ENCODE peak calls at places on chromosomes 4 and X, in ten cellular contexts. H is astrocyte of the spinal cord, G is GM10248, F is NCI-H2029 treated with DMSO at 0.1 percent for 48 hours, X is activated gamma-delta T cell, P is NCI-H1092 treated with DMSO at 0.1 percent for 48 hours, K is EH, E is AG04449, Q is adipocyte, D is H1. V is an unnamed sample.

GRCh38 chrX:150478496-150479492 is 89.6 kb upstream of the MTM1 start:
- DNase-seq in P (no peak), E (no peak), D (no peak), F (no peak), H (no peak), G (no peak), X (no peak), Q (no peak), K (no peak), V (no peak)

GRCh38 chrX:17861496-17862011 is 456 bp upstream of the RAI2 start:
- DNase-seq in F (no peak), H (no peak), X (no peak), D (no peak), G (no peak), P (no peak), E (no peak), Q (no peak), K (no peak), V (no peak)

GRCh38 chr4:88018471-88018870 is 11.0 kb downstream of the PKD2 start:
- DNase-seq in K (peak; percentile 78), D (no peak), X (no peak), G (no peak), Q (peak; percentile 33), F (no peak), H (peak; percentile 51), E (no peak), P (no peak), V (no peak)

GRCh38 chr4:112416464-112416863 is 99.5 kb downstream of the NEUROG2 start:
- DNase-seq in X (no peak), F (no peak), H (no peak), G (no peak), K (no peak), P (no peak), D (no peak), E (no peak), Q (no peak), V (no peak)

GRCh38 chr4:52949336-52949735 is 87.2 kb downstream of the RASL11B start:
- DNase-seq in G (no peak), F (no peak), X (no peak), E (no peak), K (no peak), D (no peak), Q (no peak), P (no peak), H (no peak), V (no peak)

GRCh38 chr4:41887821-41888699 is 47.2 kb upstream of the TMEM33 start:
- DNase-seq in H (peak; percentile 62), Q (peak; percentile 82), D (no peak), E (peak; percentile 4), K (peak; percentile 54), F (peak; percentile 39), G (no peak), P (peak; percentile 19), X (no peak), V (no peak)

GRCh38 chr4:15649914-15650545 is 5.1 kb downstream of the FBXL5 start:
- DNase-seq in P (peak; percentile 21), F (peak; percentile 63), D (no peak), X (no peak), K (peak; percentile 70), Q (peak; percentile 78), G (peak; percentile 27), H (peak; percentile 39), E (no peak), V (no peak)

GRCh38 chrX:12360389-12360788 is 222.1 kb downstream of the FRMPD4 start:
- DNase-seq in H (peak; percentile 45), X (no peak), P (no peak), E (peak; percentile 46), Q (peak; percentile 30), G (no peak), K (peak; percentile 82), F (no peak), D (no peak), V (no peak)

GRCh38 chr4:5524451-5524850 is 183.9 kb downstream of the EVC2 start:
- DNase-seq in F (no peak), D (no peak), H (no peak), Q (no peak), K (peak; percentile 52), X (no peak), G (no peak), P (peak; percentile 23), E (no peak), V (no peak)

GRCh38 chr4:126318376-126318775 is 1003.6 kb downstream of the FAT4 start:
- DNase-seq in H (no peak), F (no peak), D (no peak), E (no peak), X (no peak), G (no peak), Q (no peak), P (peak; percentile 1), K (no peak), V (no peak)

GRCh38 chrX:3550160-3550765 is 163.2 kb downstream of the PRKX start:
- DNase-seq in G (no peak), H (no peak), X (no peak), K (peak; percentile 46), F (no peak), E (no peak), D (no peak), P (no peak), Q (peak; percentile 11), V (no peak)

GRCh38 chr4:183409956-183410355 is 34.5 kb upstream of the CDKN2AIP start:
- DNase-seq in Q (no peak), K (no peak), E (no peak), D (no peak), G (no peak), H (no peak), X (no peak), P (no peak), F (no peak), V (no peak)

GRCh38 chrX:8632949-8633348 is 99.0 kb downstream of the ANOS1 start:
- DNase-seq in Q (no peak), D (no peak), F (no peak), P (peak; percentile 65), X (no peak), H (no peak), G (no peak), K (no peak), E (no peak), V (no peak)

GRCh38 chr4:86416081-86416480 is 56.2 kb upstream of the MAPK10 start:
- DNase-seq in F (no peak), G (no peak), E (no peak), H (no peak), K (peak; percentile 7), X (no peak), P (no peak), D (no peak), Q (no peak), V (no peak)

GRCh38 chrX:67545772-67546495 is 2.1 kb downstream of the AR start:
- DNase-seq in E (no peak), K (peak; percentile 46), H (peak; percentile 23), D (no peak), F (no peak), Q (peak; percentile 59), P (no peak), X (no peak), G (peak; percentile 9), V (no peak)

GRCh38 chr4:4518747-4519146 is 23.1 kb downstream of the STX18 start:
- DNase-seq in H (no peak), F (no peak), K (no peak), P (no peak), X (no peak), Q (no peak), E (no peak), G (no peak), D (no peak), V (no peak)

GRCh38 chr4:96009720-96010119 is 169.8 kb downstream of the PDHA2 start:
- DNase-seq in F (no peak), G (no peak), P (no peak), X (no peak), D (no peak), Q (peak; percentile 36), K (no peak), E (no peak), H (peak; percentile 54), V (no peak)

GRCh38 chrX:20463296-20464075 is 196.8 kb upstream of the RPS6KA3 start:
- DNase-seq in Q (no peak), H (no peak), K (no peak), F (peak; percentile 29), X (no peak), G (no peak), P (no peak), E (no peak), D (no peak), V (no peak)